ENCODE peak calls at places on chromosomes 4 and X, in six cellular contexts. One of them, this sample, is unnamed.

GRCh38 chrX:68685722-68686683 is 38.5 kb downstream of the STARD8 start:
- DNase-seq in NCI-H2081 treated with DMSO at 0.1 percent for 48 hours: no peak
- DNase-seq in stimulated activated CD4-positive, alpha-beta T cell treated with anti-CD3 and anti-CD28 coated beads, Interleukin-1b, Interleukin-23, amount 100 ng/mL, for 24 hours: no peak
- DNase-seq in activated CD4-positive, alpha-beta T cell treated with anti-CD3 and anti-CD28 coated beads, Interleukin-2, amount 10 ng/mL, durations not matched to agents 7 days and 5 days: peak; percentile 7
- DNase-seq in RWPE1: no peak
- DNase-seq in epithelial cell of esophagus: peak; percentile 17
- DNase-seq in this sample: no peak

GRCh38 chrX:97117572-97117971 is 233.9 kb downstream of the RPA4 start:
- DNase-seq in NCI-H2081 treated with DMSO at 0.1 percent for 48 hours: peak; percentile 24
- DNase-seq in activated CD4-positive, alpha-beta T cell treated with anti-CD3 and anti-CD28 coated beads, Interleukin-2, amount 10 ng/mL, durations not matched to agents 7 days and 5 days: no peak
- DNase-seq in RWPE1: no peak
- DNase-seq in epithelial cell of esophagus: no peak
- DNase-seq in stimulated activated CD4-positive, alpha-beta T cell treated with anti-CD3 and anti-CD28 coated beads, Interleukin-1b, Interleukin-23, amount 100 ng/mL, for 24 hours: no peak
- DNase-seq in this sample: no peak

GRCh38 chr4:47814896-47815295 is 23.0 kb downstream of the CORIN start:
- DNase-seq in RWPE1: no peak
- DNase-seq in NCI-H2081 treated with DMSO at 0.1 percent for 48 hours: no peak
- DNase-seq in epithelial cell of esophagus: no peak
- DNase-seq in activated CD4-positive, alpha-beta T cell treated with anti-CD3 and anti-CD28 coated beads, Interleukin-2, amount 10 ng/mL, durations not matched to agents 7 days and 5 days: no peak
- DNase-seq in stimulated activated CD4-positive, alpha-beta T cell treated with anti-CD3 and anti-CD28 coated beads, Interleukin-1b, Interleukin-23, amount 100 ng/mL, for 24 hours: no peak
- DNase-seq in this sample: no peak

GRCh38 chrX:102712216-102712966 is at the start of gene GPRASP2:
- DNase-seq in RWPE1: no peak
- DNase-seq in stimulated activated CD4-positive, alpha-beta T cell treated with anti-CD3 and anti-CD28 coated beads, Interleukin-1b, Interleukin-23, amount 100 ng/mL, for 24 hours: no peak
- DNase-seq in epithelial cell of esophagus: peak; percentile 11
- DNase-seq in NCI-H2081 treated with DMSO at 0.1 percent for 48 hours: no peak
- DNase-seq in activated CD4-positive, alpha-beta T cell treated with anti-CD3 and anti-CD28 coated beads, Interleukin-2, amount 10 ng/mL, durations not matched to agents 7 days and 5 days: peak; percentile 6
- DNase-seq in this sample: no peak

GRCh38 chr4:138909605-138910004 is 106.0 kb upstream of the NOCT start:
- DNase-seq in stimulated activated CD4-positive, alpha-beta T cell treated with anti-CD3 and anti-CD28 coated beads, Interleukin-1b, Interleukin-23, amount 100 ng/mL, for 24 hours: no peak
- DNase-seq in NCI-H2081 treated with DMSO at 0.1 percent for 48 hours: no peak
- DNase-seq in activated CD4-positive, alpha-beta T cell treated with anti-CD3 and anti-CD28 coated beads, Interleukin-2, amount 10 ng/mL, durations not matched to agents 7 days and 5 days: no peak
- DNase-seq in RWPE1: no peak
- DNase-seq in epithelial cell of esophagus: no peak
- DNase-seq in this sample: no peak

GRCh38 chr4:75169020-75169814 is 236.3 kb downstream of the PARM1 start:
- DNase-seq in activated CD4-positive, alpha-beta T cell treated with anti-CD3 and anti-CD28 coated beads, Interleukin-2, amount 10 ng/mL, durations not matched to agents 7 days and 5 days: no peak
- DNase-seq in stimulated activated CD4-positive, alpha-beta T cell treated with anti-CD3 and anti-CD28 coated beads, Interleukin-1b, Interleukin-23, amount 100 ng/mL, for 24 hours: no peak
- DNase-seq in epithelial cell of esophagus: no peak
- DNase-seq in RWPE1: no peak
- DNase-seq in NCI-H2081 treated with DMSO at 0.1 percent for 48 hours: no peak
- DNase-seq in this sample: no peak

GRCh38 chr4:70511365-70511764 is 7.0 kb upstream of the AMTN start:
- DNase-seq in activated CD4-positive, alpha-beta T cell treated with anti-CD3 and anti-CD28 coated beads, Interleukin-2, amount 10 ng/mL, durations not matched to agents 7 days and 5 days: no peak
- DNase-seq in epithelial cell of esophagus: peak; percentile 67
- DNase-seq in NCI-H2081 treated with DMSO at 0.1 percent for 48 hours: no peak
- DNase-seq in stimulated activated CD4-positive, alpha-beta T cell treated with anti-CD3 and anti-CD28 coated beads, Interleukin-1b, Interleukin-23, amount 100 ng/mL, for 24 hours: no peak
- DNase-seq in RWPE1: no peak
- DNase-seq in this sample: no peak

GRCh38 chr4:24885342-24885741 is 27.5 kb downstream of the CCDC149 start:
- DNase-seq in RWPE1: no peak
- DNase-seq in stimulated activated CD4-positive, alpha-beta T cell treated with anti-CD3 and anti-CD28 coated beads, Interleukin-1b, Interleukin-23, amount 100 ng/mL, for 24 hours: no peak
- DNase-seq in NCI-H2081 treated with DMSO at 0.1 percent for 48 hours: no peak
- DNase-seq in epithelial cell of esophagus: no peak
- DNase-seq in activated CD4-positive, alpha-beta T cell treated with anti-CD3 and anti-CD28 coated beads, Interleukin-2, amount 10 ng/mL, durations not matched to agents 7 days and 5 days: no peak
- DNase-seq in this sample: no peak

GRCh38 chr4:88661724-88662123 is 35.9 kb downstream of the NAP1L5 start:
- DNase-seq in activated CD4-positive, alpha-beta T cell treated with anti-CD3 and anti-CD28 coated beads, Interleukin-2, amount 10 ng/mL, durations not matched to agents 7 days and 5 days: no peak
- DNase-seq in stimulated activated CD4-positive, alpha-beta T cell treated with anti-CD3 and anti-CD28 coated beads, Interleukin-1b, Interleukin-23, amount 100 ng/mL, for 24 hours: no peak
- DNase-seq in NCI-H2081 treated with DMSO at 0.1 percent for 48 hours: no peak
- DNase-seq in RWPE1: peak; percentile 40
- DNase-seq in epithelial cell of esophagus: peak; percentile 69
- DNase-seq in this sample: peak; percentile 45

GRCh38 chr4:791866-792630 is 33.9 kb downstream of the CPLX1 start:
- DNase-seq in activated CD4-positive, alpha-beta T cell treated with anti-CD3 and anti-CD28 coated beads, Interleukin-2, amount 10 ng/mL, durations not matched to agents 7 days and 5 days: peak; percentile 55
- DNase-seq in NCI-H2081 treated with DMSO at 0.1 percent for 48 hours: no peak
- DNase-seq in RWPE1: no peak
- DNase-seq in epithelial cell of esophagus: peak; percentile 52
- DNase-seq in stimulated activated CD4-positive, alpha-beta T cell treated with anti-CD3 and anti-CD28 coated beads, Interleukin-1b, Interleukin-23, amount 100 ng/mL, for 24 hours: peak; percentile 33
- DNase-seq in this sample: no peak

GRCh38 chr4:55762815-55763214 is 56.8 kb upstream of the EXOC1L start:
- DNase-seq in activated CD4-positive, alpha-beta T cell treated with anti-CD3 and anti-CD28 coated beads, Interleukin-2, amount 10 ng/mL, durations not matched to agents 7 days and 5 days: no peak
- DNase-seq in stimulated activated CD4-positive, alpha-beta T cell treated with anti-CD3 and anti-CD28 coated beads, Interleukin-1b, Interleukin-23, amount 100 ng/mL, for 24 hours: no peak
- DNase-seq in epithelial cell of esophagus: no peak
- DNase-seq in RWPE1: no peak
- DNase-seq in NCI-H2081 treated with DMSO at 0.1 percent for 48 hours: no peak
- DNase-seq in this sample: no peak

GRCh38 chrX:150683536-150684146 is 9.6 kb upstream of the MTMR1 start:
- DNase-seq in epithelial cell of esophagus: peak; percentile 56
- DNase-seq in stimulated activated CD4-positive, alpha-beta T cell treated with anti-CD3 and anti-CD28 coated beads, Interleukin-1b, Interleukin-23, amount 100 ng/mL, for 24 hours: no peak
- DNase-seq in activated CD4-positive, alpha-beta T cell treated with anti-CD3 and anti-CD28 coated beads, Interleukin-2, amount 10 ng/mL, durations not matched to agents 7 days and 5 days: peak; percentile 42
- DNase-seq in NCI-H2081 treated with DMSO at 0.1 percent for 48 hours: no peak
- DNase-seq in RWPE1: peak; percentile 23
- DNase-seq in this sample: no peak

GRCh38 chrX:108165349-108166111 is 74.0 kb downstream of the ATG4A start:
- DNase-seq in stimulated activated CD4-positive, alpha-beta T cell treated with anti-CD3 and anti-CD28 coated beads, Interleukin-1b, Interleukin-23, amount 100 ng/mL, for 24 hours: no peak
- DNase-seq in activated CD4-positive, alpha-beta T cell treated with anti-CD3 and anti-CD28 coated beads, Interleukin-2, amount 10 ng/mL, durations not matched to agents 7 days and 5 days: no peak
- DNase-seq in epithelial cell of esophagus: peak; percentile 24
- DNase-seq in RWPE1: peak; percentile 2
- DNase-seq in NCI-H2081 treated with DMSO at 0.1 percent for 48 hours: peak; percentile 25
- DNase-seq in this sample: no peak

GRCh38 chr4:155173371-155173770 is 35.1 kb upstream of the NPY2R start:
- DNase-seq in NCI-H2081 treated with DMSO at 0.1 percent for 48 hours: no peak
- DNase-seq in RWPE1: no peak
- DNase-seq in stimulated activated CD4-positive, alpha-beta T cell treated with anti-CD3 and anti-CD28 coated beads, Interleukin-1b, Interleukin-23, amount 100 ng/mL, for 24 hours: no peak
- DNase-seq in activated CD4-positive, alpha-beta T cell treated with anti-CD3 and anti-CD28 coated beads, Interleukin-2, amount 10 ng/mL, durations not matched to agents 7 days and 5 days: no peak
- DNase-seq in epithelial cell of esophagus: no peak
- DNase-seq in this sample: no peak

GRCh38 chrX:38804481-38805293 is 3.4 kb downstream of the MID1IP1 start:
- DNase-seq in NCI-H2081 treated with DMSO at 0.1 percent for 48 hours: no peak
- DNase-seq in RWPE1: no peak
- DNase-seq in epithelial cell of esophagus: peak; percentile 53
- DNase-seq in activated CD4-positive, alpha-beta T cell treated with anti-CD3 and anti-CD28 coated beads, Interleukin-2, amount 10 ng/mL, durations not matched to agents 7 days and 5 days: peak; percentile 26
- DNase-seq in stimulated activated CD4-positive, alpha-beta T cell treated with anti-CD3 and anti-CD28 coated beads, Interleukin-1b, Interleukin-23, amount 100 ng/mL, for 24 hours: peak; percentile 4
- DNase-seq in this sample: no peak

GRCh38 chrX:44872319-44872816 is 620 bp upstream of the KDM6A start:
- DNase-seq in NCI-H2081 treated with DMSO at 0.1 percent for 48 hours: no peak
- DNase-seq in RWPE1: no peak
- DNase-seq in stimulated activated CD4-positive, alpha-beta T cell treated with anti-CD3 and anti-CD28 coated beads, Interleukin-1b, Interleukin-23, amount 100 ng/mL, for 24 hours: no peak
- DNase-seq in epithelial cell of esophagus: peak; percentile 22
- DNase-seq in activated CD4-positive, alpha-beta T cell treated with anti-CD3 and anti-CD28 coated beads, Interleukin-2, amount 10 ng/mL, durations not matched to agents 7 days and 5 days: peak; percentile 19
- DNase-seq in this sample: no peak

GRCh38 chrX:23908219-23909003 is 605 bp downstream of the CXorf58 start:
- DNase-seq in NCI-H2081 treated with DMSO at 0.1 percent for 48 hours: no peak
- DNase-seq in RWPE1: no peak
- DNase-seq in activated CD4-positive, alpha-beta T cell treated with anti-CD3 and anti-CD28 coated beads, Interleukin-2, amount 10 ng/mL, durations not matched to agents 7 days and 5 days: no peak
- DNase-seq in epithelial cell of esophagus: no peak
- DNase-seq in stimulated activated CD4-positive, alpha-beta T cell treated with anti-CD3 and anti-CD28 coated beads, Interleukin-1b, Interleukin-23, amount 100 ng/mL, for 24 hours: no peak
- DNase-seq in this sample: no peak

GRCh38 chr4:42282081-42282901 is 115.0 kb upstream of the SHISA3 start:
- DNase-seq in activated CD4-positive, alpha-beta T cell treated with anti-CD3 and anti-CD28 coated beads, Interleukin-2, amount 10 ng/mL, durations not matched to agents 7 days and 5 days: peak; percentile 59
- DNase-seq in RWPE1: peak; percentile 63
- DNase-seq in NCI-H2081 treated with DMSO at 0.1 percent for 48 hours: peak; percentile 55
- DNase-seq in stimulated activated CD4-positive, alpha-beta T cell treated with anti-CD3 and anti-CD28 coated beads, Interleukin-1b, Interleukin-23, amount 100 ng/mL, for 24 hours: no peak
- DNase-seq in epithelial cell of esophagus: peak; percentile 73
- DNase-seq in this sample: peak; percentile 16

GRCh38 chrX:140092121-140092520 is 126.8 kb upstream of the CXorf66 start:
- DNase-seq in stimulated activated CD4-positive, alpha-beta T cell treated with anti-CD3 and anti-CD28 coated beads, Interleukin-1b, Interleukin-23, amount 100 ng/mL, for 24 hours: no peak
- DNase-seq in activated CD4-positive, alpha-beta T cell treated with anti-CD3 and anti-CD28 coated beads, Interleukin-2, amount 10 ng/mL, durations not matched to agents 7 days and 5 days: no peak
- DNase-seq in NCI-H2081 treated with DMSO at 0.1 percent for 48 hours: no peak
- DNase-seq in RWPE1: no peak
- DNase-seq in epithelial cell of esophagus: no peak
- DNase-seq in this sample: no peak

GRCh38 chrX:31993635-31994034 is 921.8 kb upstream of the FTHL17 start:
- DNase-seq in activated CD4-positive, alpha-beta T cell treated with anti-CD3 and anti-CD28 coated beads, Interleukin-2, amount 10 ng/mL, durations not matched to agents 7 days and 5 days: no peak
- DNase-seq in RWPE1: no peak
- DNase-seq in epithelial cell of esophagus: no peak
- DNase-seq in NCI-H2081 treated with DMSO at 0.1 percent for 48 hours: peak; percentile 22
- DNase-seq in stimulated activated CD4-positive, alpha-beta T cell treated with anti-CD3 and anti-CD28 coated beads, Interleukin-1b, Interleukin-23, amount 100 ng/mL, for 24 hours: no peak
- DNase-seq in this sample: no peak

GRCh38 chrX:57103489-57103888 is 17.9 kb downstream of the SPIN2B start:
- DNase-seq in NCI-H2081 treated with DMSO at 0.1 percent for 48 hours: no peak
- DNase-seq in stimulated activated CD4-positive, alpha-beta T cell treated with anti-CD3 and anti-CD28 coated beads, Interleukin-1b, Interleukin-23, amount 100 ng/mL, for 24 hours: no peak
- DNase-seq in epithelial cell of esophagus: no peak
- DNase-seq in activated CD4-positive, alpha-beta T cell treated with anti-CD3 and anti-CD28 coated beads, Interleukin-2, amount 10 ng/mL, durations not matched to agents 7 days and 5 days: no peak
- DNase-seq in RWPE1: no peak
- DNase-seq in this sample: no peak

GRCh38 chrX:136195247-136195646 is 47.9 kb downstream of the FHL1 start:
- DNase-seq in stimulated activated CD4-positive, alpha-beta T cell treated with anti-CD3 and anti-CD28 coated beads, Interleukin-1b, Interleukin-23, amount 100 ng/mL, for 24 hours: no peak
- DNase-seq in NCI-H2081 treated with DMSO at 0.1 percent for 48 hours: no peak
- DNase-seq in RWPE1: no peak
- DNase-seq in activated CD4-positive, alpha-beta T cell treated with anti-CD3 and anti-CD28 coated beads, Interleukin-2, amount 10 ng/mL, durations not matched to agents 7 days and 5 days: no peak
- DNase-seq in epithelial cell of esophagus: no peak
- DNase-seq in this sample: no peak

GRCh38 chr4:27010334-27010940 is 149.8 kb downstream of the STIM2 start:
- DNase-seq in RWPE1: peak; percentile 53
- DNase-seq in NCI-H2081 treated with DMSO at 0.1 percent for 48 hours: no peak
- DNase-seq in stimulated activated CD4-positive, alpha-beta T cell treated with anti-CD3 and anti-CD28 coated beads, Interleukin-1b, Interleukin-23, amount 100 ng/mL, for 24 hours: peak; percentile 23
- DNase-seq in epithelial cell of esophagus: peak; percentile 68
- DNase-seq in activated CD4-positive, alpha-beta T cell treated with anti-CD3 and anti-CD28 coated beads, Interleukin-2, amount 10 ng/mL, durations not matched to agents 7 days and 5 days: peak; percentile 67
- DNase-seq in this sample: no peak

GRCh38 chr4:38424171-38424871 is 239.7 kb upstream of the KLF3 start:
- DNase-seq in NCI-H2081 treated with DMSO at 0.1 percent for 48 hours: no peak
- DNase-seq in stimulated activated CD4-positive, alpha-beta T cell treated with anti-CD3 and anti-CD28 coated beads, Interleukin-1b, Interleukin-23, amount 100 ng/mL, for 24 hours: no peak
- DNase-seq in epithelial cell of esophagus: no peak
- DNase-seq in activated CD4-positive, alpha-beta T cell treated with anti-CD3 and anti-CD28 coated beads, Interleukin-2, amount 10 ng/mL, durations not matched to agents 7 days and 5 days: no peak
- DNase-seq in RWPE1: no peak
- DNase-seq in this sample: no peak

GRCh38 chr4:185119927-185120630 is 23.0 kb upstream of the SLC25A4 start:
- DNase-seq in stimulated activated CD4-positive, alpha-beta T cell treated with anti-CD3 and anti-CD28 coated beads, Interleukin-1b, Interleukin-23, amount 100 ng/mL, for 24 hours: no peak
- DNase-seq in epithelial cell of esophagus: no peak
- DNase-seq in activated CD4-positive, alpha-beta T cell treated with anti-CD3 and anti-CD28 coated beads, Interleukin-2, amount 10 ng/mL, durations not matched to agents 7 days and 5 days: no peak
- DNase-seq in RWPE1: no peak
- DNase-seq in NCI-H2081 treated with DMSO at 0.1 percent for 48 hours: no peak
- DNase-seq in this sample: no peak

GRCh38 chr4:6008766-6009385 is 9.4 kb downstream of the C4orf50 start:
- DNase-seq in NCI-H2081 treated with DMSO at 0.1 percent for 48 hours: no peak
- DNase-seq in RWPE1: no peak
- DNase-seq in stimulated activated CD4-positive, alpha-beta T cell treated with anti-CD3 and anti-CD28 coated beads, Interleukin-1b, Interleukin-23, amount 100 ng/mL, for 24 hours: no peak
- DNase-seq in activated CD4-positive, alpha-beta T cell treated with anti-CD3 and anti-CD28 coated beads, Interleukin-2, amount 10 ng/mL, durations not matched to agents 7 days and 5 days: no peak
- DNase-seq in epithelial cell of esophagus: no peak
- DNase-seq in this sample: no peak

GRCh38 chr4:166165829-166166420 is 292.9 kb downstream of the TLL1 start:
- DNase-seq in epithelial cell of esophagus: peak; percentile 79
- DNase-seq in activated CD4-positive, alpha-beta T cell treated with anti-CD3 and anti-CD28 coated beads, Interleukin-2, amount 10 ng/mL, durations not matched to agents 7 days and 5 days: peak; percentile 17
- DNase-seq in RWPE1: peak; percentile 65
- DNase-seq in stimulated activated CD4-positive, alpha-beta T cell treated with anti-CD3 and anti-CD28 coated beads, Interleukin-1b, Interleukin-23, amount 100 ng/mL, for 24 hours: no peak
- DNase-seq in NCI-H2081 treated with DMSO at 0.1 percent for 48 hours: peak; percentile 58
- DNase-seq in this sample: no peak

GRCh38 chr4:182074842-182075241 is 168.4 kb upstream of the TENM3 start:
- DNase-seq in NCI-H2081 treated with DMSO at 0.1 percent for 48 hours: no peak
- DNase-seq in stimulated activated CD4-positive, alpha-beta T cell treated with anti-CD3 and anti-CD28 coated beads, Interleukin-1b, Interleukin-23, amount 100 ng/mL, for 24 hours: no peak
- DNase-seq in activated CD4-positive, alpha-beta T cell treated with anti-CD3 and anti-CD28 coated beads, Interleukin-2, amount 10 ng/mL, durations not matched to agents 7 days and 5 days: no peak
- DNase-seq in RWPE1: no peak
- DNase-seq in epithelial cell of esophagus: no peak
- DNase-seq in this sample: no peak

GRCh38 chrX:30196322-30196721 is 19.0 kb upstream of the MAGEB2 start:
- DNase-seq in stimulated activated CD4-positive, alpha-beta T cell treated with anti-CD3 and anti-CD28 coated beads, Interleukin-1b, Interleukin-23, amount 100 ng/mL, for 24 hours: no peak
- DNase-seq in activated CD4-positive, alpha-beta T cell treated with anti-CD3 and anti-CD28 coated beads, Interleukin-2, amount 10 ng/mL, durations not matched to agents 7 days and 5 days: no peak
- DNase-seq in NCI-H2081 treated with DMSO at 0.1 percent for 48 hours: no peak
- DNase-seq in RWPE1: peak; percentile 28
- DNase-seq in epithelial cell of esophagus: peak; percentile 12
- DNase-seq in this sample: no peak

GRCh38 chrX:11437642-11438379 is 144.6 kb downstream of the AMELX start:
- DNase-seq in stimulated activated CD4-positive, alpha-beta T cell treated with anti-CD3 and anti-CD28 coated beads, Interleukin-1b, Interleukin-23, amount 100 ng/mL, for 24 hours: no peak
- DNase-seq in RWPE1: no peak
- DNase-seq in NCI-H2081 treated with DMSO at 0.1 percent for 48 hours: no peak
- DNase-seq in activated CD4-positive, alpha-beta T cell treated with anti-CD3 and anti-CD28 coated beads, Interleukin-2, amount 10 ng/mL, durations not matched to agents 7 days and 5 days: no peak
- DNase-seq in epithelial cell of esophagus: peak; percentile 42
- DNase-seq in this sample: no peak

GRCh38 chrX:49977319-49978090 is 55.1 kb downstream of the CLCN5 start:
- DNase-seq in stimulated activated CD4-positive, alpha-beta T cell treated with anti-CD3 and anti-CD28 coated beads, Interleukin-1b, Interleukin-23, amount 100 ng/mL, for 24 hours: no peak
- DNase-seq in epithelial cell of esophagus: no peak
- DNase-seq in RWPE1: no peak
- DNase-seq in NCI-H2081 treated with DMSO at 0.1 percent for 48 hours: no peak
- DNase-seq in activated CD4-positive, alpha-beta T cell treated with anti-CD3 and anti-CD28 coated beads, Interleukin-2, amount 10 ng/mL, durations not matched to agents 7 days and 5 days: no peak
- DNase-seq in this sample: no peak

GRCh38 chrX:154396948-154397887 is 959 bp upstream of the RPL10 start:
- DNase-seq in stimulated activated CD4-positive, alpha-beta T cell treated with anti-CD3 and anti-CD28 coated beads, Interleukin-1b, Interleukin-23, amount 100 ng/mL, for 24 hours: peak; percentile 47
- DNase-seq in epithelial cell of esophagus: peak; percentile 63
- DNase-seq in RWPE1: no peak
- DNase-seq in NCI-H2081 treated with DMSO at 0.1 percent for 48 hours: no peak
- DNase-seq in activated CD4-positive, alpha-beta T cell treated with anti-CD3 and anti-CD28 coated beads, Interleukin-2, amount 10 ng/mL, durations not matched to agents 7 days and 5 days: peak; percentile 58
- DNase-seq in this sample: no peak

This sample was measured in epithelial cell of prostate.